ENCODE peak calls at places on chromosomes 12 and 14, in four cellular contexts. G, T, U and N are unnamed samples.

GRCh38 chr12:105775351-105775750 is 363.4 kb downstream of the NUAK1 start:
- DNase-seq in G (peak; percentile 11), U (no peak), T (no peak), N (no peak)

GRCh38 chr14:89137514-89138163 is 279.4 kb downstream of the FOXN3 start:
- DNase-seq in G (peak; percentile 97), T (peak; percentile 16), U (no peak), N (no peak)

GRCh38 chr12:11228268-11228879 is 41.1 kb downstream of the PRB3 start:
- DNase-seq in U (peak; percentile 6), G (peak; percentile 47), T (peak; percentile 35), N (no peak)

GRCh38 chr12:26614217-26614616 is 218.8 kb downstream of the ITPR2 start:
- DNase-seq in T (peak; percentile 24), U (no peak), G (peak; percentile 15), N (no peak)

GRCh38 chr14:63174760-63175191 is 29.5 kb upstream of the RHOJ start:
- DNase-seq in U (no peak), G (no peak), T (no peak), N (no peak)

GRCh38 chr12:22541496-22541895 is 2.8 kb downstream of the C2CD5 start:
- DNase-seq in T (no peak), U (no peak), G (no peak), N (no peak)

GRCh38 chr12:101670007-101670671 is 27.3 kb upstream of the CHPT1 start:
- DNase-seq in G (peak; percentile 55), U (no peak), T (peak; percentile 37), N (peak; percentile 73)

GRCh38 chr14:104924421-104925213 is at the start of gene PLD4:
- DNase-seq in G (no peak), T (no peak), U (no peak), N (peak; percentile 69)

GRCh38 chr14:37591311-37591940 is 3.6 kb downstream of the FOXA1 start:
- DNase-seq in U (no peak), G (no peak), T (peak; percentile 72), N (no peak)

GRCh38 chr12:109385339-109386078 is 37.8 kb downstream of the MYO1H start:
- DNase-seq in G (peak; percentile 53), T (no peak), U (no peak), N (no peak)

GRCh38 chr12:103503546-103504480 is 8.0 kb upstream of the C12orf42 start:
- DNase-seq in G (no peak), U (peak; percentile 47), T (peak; percentile 60), N (peak; percentile 76)